ENCODE peak calls at places on chromosome 17, in five cellular contexts. H, W, M, U and C are unnamed samples.

GRCh38 chr17:10081571-10082169 is 116.7 kb downstream of the GAS7 start:
- DNase-seq in U (no peak), M (no peak), W (no peak), H (no peak), C (no peak)

GRCh38 chr17:3893003-3893719 is at the start of gene CAMKK1:
- DNase-seq in H (peak), U (peak), W (peak), M (peak), C (peak)

GRCh38 chr17:62819511-62820221 is 11.6 kb upstream of the MARCHF10 start:
- DNase-seq in M (no peak), H (peak), W (no peak), U (peak), C (peak)

GRCh38 chr17:56184650-56185049 is 31.4 kb downstream of the ANKFN1 start:
- DNase-seq in H (no peak), W (no peak), U (no peak), M (no peak), C (no peak)

GRCh38 chr17:50397919-50398285 is 579 bp upstream of the LRRC59 start:
- DNase-seq in H (no peak), W (no peak), M (no peak), U (no peak), C (peak)

GRCh38 chr17:66351053-66351452 is 48.6 kb downstream of the PRKCA start:
- DNase-seq in M (no peak), U (no peak), H (no peak), W (no peak), C (no peak)

GRCh38 chr17:17237026-17237799 is at the start of gene FLCN:
- DNase-seq in U (peak), M (peak), H (peak), W (peak), C (peak)

GRCh38 chr17:78450696-78451344 is 72.4 kb downstream of the PGS1 start:
- DNase-seq in W (no peak), H (no peak), U (no peak), M (no peak), C (peak)

GRCh38 chr17:34647511-34647910 is 68.1 kb downstream of the TMEM132E start:
- DNase-seq in H (no peak), M (no peak), U (no peak), W (no peak), C (no peak)

GRCh38 chr17:82305727-82306300 is 11.6 kb downstream of the CD7 start:
- DNase-seq in M (no peak), H (no peak), W (no peak), U (no peak), C (no peak)

GRCh38 chr17:82302991-82303943 is 14.1 kb downstream of the CD7 start:
- DNase-seq in H (no peak), M (no peak), U (no peak), W (no peak), C (peak)

GRCh38 chr17:82304826-82305726 is 12.3 kb downstream of the CD7 start:
- DNase-seq in W (no peak), H (no peak), M (no peak), U (no peak), C (peak)

GRCh38 chr17:82302498-82302963 is 14.9 kb downstream of the CD7 start:
- DNase-seq in M (no peak), H (no peak), W (no peak), U (no peak), C (no peak)

GRCh38 chr17:82303944-82304808 is 13.2 kb downstream of the CD7 start:
- DNase-seq in H (no peak), W (no peak), M (no peak), U (no peak), C (no peak)
- H3K27ac ChIP-seq in H (no peak), W (peak), M (no peak), U (no peak), C (no peak)

GRCh38 chr17:72575542-72576233 is 454.9 kb downstream of the SOX9 start:
- DNase-seq in W (no peak), H (peak), M (no peak), U (no peak), C (no peak)
- H3K4me3 ChIP-seq in W (no peak), H (peak), M (no peak), U (no peak), C (no peak)

DNA sequence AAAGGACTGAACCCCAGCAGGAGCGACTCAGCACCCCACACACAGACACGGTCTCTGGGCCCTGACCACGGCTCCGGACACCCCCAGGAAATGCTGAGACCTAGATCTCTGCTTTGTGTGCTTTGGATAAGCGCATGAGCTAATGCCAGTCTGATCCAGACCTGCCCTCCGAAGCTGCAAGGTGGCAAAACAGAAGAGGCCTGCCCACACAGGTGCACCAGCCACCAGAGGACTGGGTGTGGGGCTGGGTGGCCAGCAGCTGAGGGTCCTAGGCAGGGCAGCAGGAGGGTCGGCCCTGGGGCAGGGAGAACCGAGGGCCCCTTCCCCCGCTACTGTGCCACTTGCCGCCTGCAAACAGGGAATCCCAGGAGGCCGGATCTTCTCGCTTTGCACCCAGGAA is 30.7 kb upstream of the EIF1 start:
- DNase-seq in M (no peak), U (no peak), W (no peak), H (no peak), C (no peak)
- H3K27ac ChIP-seq in M (no peak), U (no peak), W (no peak), H (no peak), C (no peak)

GRCh38 chr17:76706817-76707216 is 3.9 kb downstream of the MXRA7 start:
- DNase-seq in W (no peak), H (no peak), M (no peak), U (no peak), C (no peak)

GRCh38 chr17:76710863-76711611 is at the start of gene MXRA7:
- DNase-seq in M (peak), U (peak), H (peak), W (peak), C (peak)

GRCh38 chr17:76704799-76705198 is 6.0 kb downstream of the MXRA7 start:
- DNase-seq in M (no peak), W (no peak), U (no peak), H (no peak), C (no peak)

GRCh38 chr17:76709077-76709950 is 1.5 kb downstream of the MXRA7 start:
- DNase-seq in M (no peak), U (peak), H (peak), W (no peak), C (peak)

GRCh38 chr17:76707985-76708807 is 2.6 kb downstream of the MXRA7 start:
- DNase-seq in W (no peak), H (peak), U (peak), M (no peak), C (peak)
- H3K4me3 ChIP-seq in W (no peak), H (peak), U (no peak), M (no peak), C (no peak)

GRCh38 chr17:29709861-29710849 is 87.4 kb upstream of the CORO6 start:
- DNase-seq in H (no peak), W (no peak), M (no peak), U (no peak), C (no peak)
- H3K27ac ChIP-seq in H (no peak), W (no peak), M (no peak), U (no peak), C (no peak)

GRCh38 chr17:49387374-49388289 is 25.6 kb upstream of the ZNF652 start:
- DNase-seq in M (no peak), H (no peak), U (no peak), W (peak), C (no peak)
- H3K4me3 ChIP-seq in M (peak), H (no peak), U (no peak), W (peak), C (no peak)

GRCh38 chr17:8121531-8122390 is 2.1 kb downstream of the HES7 start:
- DNase-seq in W (no peak), H (peak), U (peak), M (no peak), C (peak)

GRCh38 chr17:8122391-8122922 is 1.4 kb downstream of the HES7 start:
- DNase-seq in H (peak), U (no peak), W (no peak), M (no peak), C (peak)

GRCh38 chr17:8118769-8119574 is 658 bp upstream of the ALOXE3 start:
- DNase-seq in U (peak), M (peak), W (peak), H (peak), C (peak)

GRCh38 chr17:8119575-8120519 is 1.5 kb upstream of the ALOXE3 start:
- DNase-seq in H (peak), U (peak), M (no peak), W (peak), C (peak)

DNA sequence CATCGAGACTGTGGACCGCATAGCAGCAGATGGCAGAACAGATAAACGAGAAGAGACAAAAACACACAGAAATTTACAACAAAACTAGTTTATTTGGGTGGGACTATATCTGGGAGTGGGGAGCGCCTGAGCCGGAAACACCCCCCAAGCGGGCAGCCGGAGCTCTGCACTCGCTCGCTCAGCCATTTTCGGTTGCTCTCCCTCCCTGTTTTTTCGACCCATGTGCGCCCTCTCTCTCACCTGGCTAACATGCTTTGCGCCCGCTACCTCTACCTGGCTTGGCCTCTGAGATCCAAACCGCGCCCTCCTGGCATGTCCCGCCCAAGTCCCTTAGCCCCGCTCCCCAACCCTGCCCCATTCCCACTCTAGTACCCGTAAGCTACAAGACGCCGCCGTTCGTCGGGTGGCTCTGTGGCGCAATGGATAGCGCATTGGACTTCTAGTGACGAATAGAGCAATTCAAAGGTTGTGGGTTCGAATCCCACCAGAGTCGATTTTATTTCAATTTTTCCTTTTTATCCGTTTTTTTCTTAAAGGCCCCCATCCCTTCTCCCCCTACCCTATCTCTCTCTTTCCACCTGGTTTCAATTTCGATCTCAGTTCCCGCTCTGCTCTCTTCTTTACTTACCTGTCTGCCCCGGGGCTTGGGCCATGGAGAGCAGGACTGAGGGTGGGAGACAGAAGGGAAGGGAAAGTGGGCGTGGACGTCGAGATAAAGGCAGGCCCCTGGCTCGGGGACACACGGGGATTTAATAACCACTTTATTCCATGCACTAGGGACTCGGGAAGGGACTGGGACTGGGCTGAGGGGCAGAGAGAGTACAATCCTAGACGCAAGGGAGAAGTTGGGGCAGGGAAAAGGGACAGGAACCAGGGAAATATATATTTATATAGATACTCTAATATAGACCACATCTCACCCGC is 2.5 kb upstream of the ALOXE3 start:
- DNase-seq in U (peak), M (no peak), W (peak), H (peak), C (peak)
- H3K27ac ChIP-seq in U (peak), M (no peak), W (peak), H (no peak), C (no peak)

DNA sequence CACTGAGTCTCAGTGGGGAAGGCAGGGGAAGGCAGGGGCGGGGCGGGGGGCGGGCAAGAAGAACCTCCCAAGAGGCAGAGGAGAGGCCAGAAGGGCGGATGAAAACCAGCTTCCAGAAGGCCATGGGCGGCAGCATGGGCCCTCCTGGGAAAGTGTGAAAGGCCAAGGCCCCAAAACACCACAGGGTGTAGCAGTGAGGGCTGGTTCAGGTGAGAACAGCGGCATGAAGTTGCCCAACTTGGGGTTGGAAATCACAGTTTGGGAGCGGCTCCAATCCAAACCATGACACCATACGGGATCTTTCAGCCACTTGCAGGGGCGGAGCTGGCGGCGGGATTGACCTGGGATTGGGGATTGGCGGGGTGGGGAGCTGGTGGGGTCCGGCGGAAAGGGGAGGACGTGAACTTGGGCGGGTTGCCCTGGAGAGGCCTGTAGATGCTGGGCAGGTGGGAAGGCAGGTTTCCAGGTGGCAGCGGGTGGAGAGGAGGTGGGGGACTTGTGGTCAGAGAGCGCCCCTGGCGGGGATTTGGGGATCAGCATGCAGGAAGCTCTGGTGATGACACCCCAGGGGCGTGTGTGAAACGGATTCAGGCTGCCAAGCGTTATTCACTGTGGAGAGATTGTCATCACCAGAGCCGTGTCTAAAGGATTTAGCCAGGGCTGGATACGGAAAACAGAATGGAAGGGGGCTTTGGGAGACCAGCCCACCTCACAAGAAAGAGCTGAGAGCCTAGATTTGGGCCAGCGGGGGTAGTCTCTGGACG is 80.9 kb downstream of the ARHGAP23 start:
- DNase-seq in U (peak), H (peak), W (peak), M (peak), C (peak)
- H3K4me3 ChIP-seq in U (peak), H (peak), W (peak), M (peak), C (no peak)

GRCh38 chr17:82294086-82294773 is 20.7 kb upstream of the CSNK1D start:
- DNase-seq in H (no peak), W (no peak), U (no peak), M (no peak), C (no peak)
- H3K27ac ChIP-seq in H (no peak), W (peak), U (peak), M (no peak), C (no peak)

DNA sequence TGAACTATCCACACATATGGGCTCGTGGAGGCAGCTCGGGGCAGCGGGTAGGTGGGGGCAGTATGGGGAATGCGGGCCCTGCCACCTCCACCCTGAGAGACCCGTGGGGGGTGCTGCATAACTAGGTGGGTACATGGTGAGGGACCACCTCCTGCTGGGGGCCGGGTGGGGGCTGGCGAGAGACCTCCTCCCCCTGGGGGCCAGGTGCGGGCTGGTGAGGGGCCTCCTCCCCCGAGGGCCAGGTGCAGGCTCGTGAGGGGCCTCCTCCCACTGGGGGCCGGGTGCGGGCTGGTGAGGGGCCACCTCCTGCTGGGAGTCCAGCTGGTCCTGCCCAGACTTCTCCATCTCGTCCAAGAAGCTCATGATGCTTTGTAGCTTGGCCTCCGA is 25.4 kb downstream of the CEP131 start:
- DNase-seq in H (no peak), U (no peak), M (no peak), W (no peak), C (no peak)
- H3K4me3 ChIP-seq in H (no peak), U (no peak), M (no peak), W (no peak), C (no peak)